ENCODE peak calls at places on chromosomes 16 and 17, in four cellular contexts. U is testis, D is NCI-H1417, G is NAMALWA. W is an unnamed sample.
A peak's percentile ranks its signal among the peaks of the same experiment; 100 is the strongest.

GRCh38 chr17:17943281-17943984 is 28.8 kb downstream of the TOM1L2 start:
- DNase-seq in G (no peak), D (no peak), U (no peak), W (no peak)

GRCh38 chr16:54176376-54176901 is 110.1 kb downstream of the IRX3 start:
- DNase-seq in D (no peak), G (no peak), U (no peak), W (no peak)

GRCh38 chr16:73713817-73714495 is 582.7 kb upstream of the PSMD7 start:
- DNase-seq in D (no peak), U (peak; percentile 55), G (peak; percentile 9), W (peak; percentile 45)

GRCh38 chr17:79154446-79154845 is 79.8 kb downstream of the ENGASE start:
- DNase-seq in U (no peak), D (no peak), G (no peak), W (no peak)

GRCh38 chr16:2853531-2854073 is 4.4 kb downstream of the PRSS22 start:
- DNase-seq in U (no peak), G (no peak), D (no peak), W (no peak)

GRCh38 chr17:13757871-13758270 is 156.1 kb upstream of the HS3ST3A1 start:
- DNase-seq in D (no peak), G (no peak), U (no peak), W (no peak)

GRCh38 chr17:3894188-3894587 is 1.3 kb upstream of the CAMKK1 start:
- DNase-seq in U (no peak), G (no peak), D (no peak), W (no peak)

GRCh38 chr16:4358831-4359561 is 7.9 kb upstream of the PAM16 start:
- DNase-seq in D (peak; percentile 50), G (peak; percentile 64), U (peak; percentile 71), W (peak; percentile 89)

GRCh38 chr16:76278976-76279375 is 1.8 kb downstream of the CNTNAP4 start:
- DNase-seq in D (peak; percentile 73), U (no peak), G (peak; percentile 69), W (peak; percentile 75)

GRCh38 chr16:21277927-21278706 is at the start of gene CRYM:
- DNase-seq in D (peak; percentile 84), G (peak; percentile 26), U (peak; percentile 83), W (peak; percentile 85)

GRCh38 chr17:59845595-59846390 is 47.0 kb downstream of the TUBD1 start:
- DNase-seq in U (no peak), G (peak; percentile 82), D (peak; percentile 94), W (no peak)

GRCh38 chr17:38925263-38925995 is at the start of gene LASP1NB:
- DNase-seq in G (no peak), D (no peak), U (peak; percentile 26), W (no peak)

GRCh38 chr17:31672161-31672819 is 186.8 kb downstream of the COPRS start:
- DNase-seq in U (no peak), D (no peak), G (no peak), W (no peak)

GRCh38 chr16:35559911-35560636 is 2100.7 kb downstream of the TP53TG3F start:
- DNase-seq in U (no peak), G (peak; percentile 15), D (no peak), W (no peak)

GRCh38 chr17:76076765-76077581 is 2.0 kb upstream of the ZACN start:
- DNase-seq in U (no peak), G (no peak), D (peak; percentile 54), W (no peak)

GRCh38 chr16:63904930-63905329 is 1216.9 kb downstream of the CDH11 start:
- DNase-seq in G (no peak), D (no peak), U (no peak), W (no peak)

GRCh38 chr16:1342526-1343427 is 8.9 kb downstream of the TSR3 start:
- DNase-seq in G (peak; percentile 98), D (peak; percentile 97), U (peak; percentile 98), W (peak; percentile 99)

GRCh38 chr16:11196286-11196828 is 59.6 kb downstream of the SOCS1 start:
- DNase-seq in U (no peak), G (no peak), D (no peak), W (no peak)

GRCh38 chr17:74089869-74090464 is 113.5 kb upstream of the RPL38 start:
- DNase-seq in U (peak; percentile 75), D (peak; percentile 38), G (peak; percentile 73), W (peak; percentile 93)

GRCh38 chr17:40726919-40727318 is 23.4 kb upstream of the KRT24 start:
- DNase-seq in G (peak; percentile 21), D (peak; percentile 16), U (no peak), W (no peak)

GRCh38 chr17:61540870-61541269 is 50.1 kb downstream of the NACA2 start:
- DNase-seq in D (no peak), G (no peak), U (no peak), W (no peak)

GRCh38 chr17:35314415-35315216 is 58.8 kb downstream of the SLFN11 start:
- DNase-seq in D (no peak), U (no peak), G (no peak), W (no peak)

GRCh38 chr16:48613061-48613957 is 3.3 kb upstream of the N4BP1 start:
- DNase-seq in G (peak; percentile 22), D (no peak), U (no peak), W (no peak)

GRCh38 chr17:42519546-42520444 is 16.2 kb upstream of the NAGLU start:
- DNase-seq in U (peak; percentile 98), D (no peak), G (no peak), W (no peak)

GRCh38 chr16:81831722-81832126 is 52.6 kb downstream of the PLCG2 start:
- DNase-seq in U (peak; percentile 27), D (no peak), G (peak; percentile 95), W (peak; percentile 98)

GRCh38 chr17:74959826-74960738 is 12.5 kb downstream of the HID1 start:
- DNase-seq in G (no peak), U (no peak), D (no peak), W (no peak)